ENCODE peak calls at places on chromosomes 12 and 14, in nine cellular contexts. E is Panc1, Z is endothelial cell of umbilical vein, T is HL-60, F is vagina, L is stomach, B is sigmoid colon, D is transverse colon, U is breast epithelium. Y is an unnamed sample.

GRCh38 chr14:68295316-68295816 is 475.8 kb downstream of the RAD51B start:
- DNase-seq in E (no peak), Z (no peak), T (no peak), F (no peak), L (no peak), B (no peak), D (peak), U (no peak), Y (no peak)

GRCh38 chr12:80714846-80715245 is 1.9 kb upstream of the MYF5 start:
- DNase-seq in E (no peak), Z (no peak), T (no peak), F (no peak), L (no peak), B (no peak), D (no peak), U (no peak), Y (no peak)

GRCh38 chr14:52692248-52692962 is 3.0 kb downstream of the ERO1A start:
- DNase-seq in E (no peak), Z (no peak), T (peak), F (no peak), L (no peak), B (no peak), D (no peak), U (no peak), Y (no peak)

GRCh38 chr14:53938126-53938671 is 18.4 kb downstream of the BMP4 start:
- DNase-seq in E (no peak), Z (peak), T (no peak), F (no peak), L (no peak), B (no peak), D (no peak), U (no peak), Y (no peak)

GRCh38 chr12:113159937-113160336 is 10.4 kb downstream of the CFAP73 start:
- DNase-seq in E (no peak), Z (no peak), T (no peak), F (no peak), L (no peak), B (no peak), D (no peak), U (no peak), Y (no peak)

GRCh38 chr12:111393700-111394275 is 11.9 kb upstream of the SH2B3 start:
- DNase-seq in E (no peak), Z (no peak), T (no peak), F (no peak), L (no peak), B (peak), D (peak), U (no peak), Y (no peak)

GRCh38 chr12:6424848-6425247 is 19.9 kb upstream of the CD27 start:
- DNase-seq in E (no peak), Z (no peak), T (no peak), F (no peak), L (peak), B (no peak), D (no peak), U (no peak), Y (no peak)

GRCh38 chr12:119036878-119037493 is 55.6 kb downstream of the SRRM4 start:
- DNase-seq in E (peak), Z (no peak), T (no peak), F (no peak), L (peak), B (no peak), D (peak), U (no peak), Y (no peak)

GRCh38 chr12:75684678-75685620 is 173.5 kb upstream of the KRR1 start:
- DNase-seq in E (no peak), Z (no peak), T (no peak), F (no peak), L (no peak), B (no peak), D (no peak), U (no peak), Y (no peak)

GRCh38 chr14:39181693-39182047 is 6.6 kb downstream of the PNN start:
- DNase-seq in E (no peak), Z (no peak), T (no peak), F (no peak), L (no peak), B (no peak), D (no peak), U (no peak), Y (no peak)

GRCh38 chr14:24861083-24861630 is 188.8 kb downstream of the STXBP6 start:
- DNase-seq in E (no peak), Z (no peak), T (no peak), F (no peak), L (no peak), B (no peak), D (no peak), U (peak), Y (no peak)

GRCh38 chr12:69966839-69967238 is 141.8 kb downstream of the MYRFL start:
- DNase-seq in E (no peak), Z (no peak), T (no peak), F (no peak), L (peak), B (no peak), D (no peak), U (no peak), Y (no peak)

GRCh38 chr12:2194571-2194970 is 141.8 kb downstream of the CACNA1C start:
- DNase-seq in E (no peak), Z (no peak), T (no peak), F (no peak), L (no peak), B (peak), D (no peak), U (no peak), Y (no peak)

GRCh38 chr14:101551729-101552595 is 9.3 kb upstream of the DIO3 start:
- DNase-seq in E (no peak), Z (no peak), T (no peak), F (no peak), L (no peak), B (no peak), D (no peak), U (no peak), Y (no peak)

GRCh38 chr12:89225808-89226368 is 126.4 kb downstream of the DUSP6 start:
- DNase-seq in E (no peak), Z (peak), T (no peak), F (no peak), L (peak), B (no peak), D (peak), U (peak), Y (no peak)
- H3K27ac ChIP-seq in E (no peak), Z (peak), T (no peak), F (no peak), L (peak), B (no peak), D (peak), U (peak), Y (no peak)

GRCh38 chr12:65828711-65829339 is 4.5 kb downstream of the HMGA2 start:
- DNase-seq in E (no peak), Z (peak), T (no peak), F (no peak), L (no peak), B (no peak), D (no peak), U (no peak), Y (no peak)

GRCh38 chr12:65825323-65825572 is 965 bp downstream of the HMGA2 start:
- DNase-seq in E (no peak), Z (no peak), T (no peak), F (no peak), L (no peak), B (no peak), D (no peak), U (no peak), Y (no peak)

GRCh38 chr12:65827827-65828231 is 3.5 kb downstream of the HMGA2 start:
- DNase-seq in E (no peak), Z (peak), T (no peak), F (no peak), L (no peak), B (no peak), D (no peak), U (no peak), Y (no peak)

GRCh38 chr12:65825573-65826512 is 1.6 kb downstream of the HMGA2 start:
- DNase-seq in E (no peak), Z (peak), T (no peak), F (no peak), L (peak), B (peak), D (peak), U (no peak), Y (no peak)

GRCh38 chr12:65826513-65827171 is 2.4 kb downstream of the HMGA2 start:
- DNase-seq in E (peak), Z (peak), T (no peak), F (no peak), L (no peak), B (no peak), D (no peak), U (no peak), Y (no peak)
- TF ChIP-seq POLR2AphosphoS5 in E (no peak), Z (peak), T (no peak), F (no peak), L (no peak), B (no peak), D (no peak), U (no peak), Y (no peak)

DNA sequence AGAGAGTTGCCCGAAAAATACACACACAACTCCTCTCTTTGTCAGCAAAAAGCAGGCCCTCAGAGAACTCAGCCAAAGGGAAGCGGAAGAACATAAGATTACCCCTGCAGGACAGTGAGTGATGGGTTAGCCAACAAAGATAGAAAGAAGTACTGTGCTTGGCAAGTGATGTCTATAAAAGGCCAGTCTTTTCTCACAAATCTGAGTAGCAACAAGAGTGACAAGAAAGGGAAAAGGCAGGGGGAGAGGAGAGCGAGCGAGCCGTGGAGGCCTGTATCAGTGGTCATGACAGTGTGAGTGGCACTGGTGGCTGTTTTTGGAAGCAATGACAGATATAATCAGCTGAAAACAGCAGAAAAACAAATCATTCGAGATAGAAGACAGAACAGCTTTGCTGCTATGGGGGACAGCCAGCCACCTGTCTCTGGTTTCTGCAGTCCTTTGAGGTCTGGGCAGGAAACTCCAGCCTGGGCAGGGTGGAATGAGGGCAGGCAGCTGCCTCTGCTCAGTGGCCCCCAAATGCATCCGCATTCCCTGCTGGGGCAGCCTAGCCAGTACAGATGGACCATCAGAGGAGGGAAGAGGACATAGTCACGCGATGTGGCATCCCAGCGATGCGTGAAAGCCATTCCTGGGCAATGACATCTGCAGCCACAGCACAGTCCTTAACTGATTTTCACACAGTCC is 74.7 kb downstream of the TRIM9 start:
- DNase-seq in E (no peak), Z (no peak), T (no peak), F (no peak), L (no peak), B (no peak), D (no peak), U (no peak), Y (no peak)
- H3K27ac ChIP-seq in E (no peak), Z (no peak), T (no peak), F (no peak), L (no peak), B (peak), D (no peak), U (no peak), Y (no peak)

DNA sequence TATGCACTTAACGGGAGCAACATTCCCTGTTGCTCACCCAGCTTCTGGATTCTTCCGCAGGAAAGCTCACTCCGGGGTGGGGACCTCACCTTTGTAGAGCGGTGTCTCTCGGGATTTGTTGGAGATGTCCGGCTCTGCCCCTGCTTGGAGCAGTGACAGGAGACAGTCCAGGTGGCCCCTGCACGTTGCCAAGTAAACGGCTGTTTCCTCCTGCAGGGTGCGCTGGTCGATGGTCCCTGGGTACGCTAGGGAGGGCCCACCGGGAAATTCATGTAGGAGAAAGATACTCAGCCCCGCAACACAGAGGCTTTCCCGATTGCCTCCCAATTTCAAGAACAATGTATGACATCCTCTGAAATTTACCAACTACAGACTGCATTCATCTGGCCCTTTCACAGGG is 23.1 kb downstream of the ASB2 start:
- DNase-seq in E (no peak), Z (no peak), T (no peak), F (no peak), L (no peak), B (no peak), D (peak), U (no peak), Y (no peak)
- TF ChIP-seq POLR2AphosphoS5 in E (no peak), Z (no peak), T (no peak), F (no peak), L (no peak), B (no peak), D (no peak), U (no peak), Y (no peak)

DNA sequence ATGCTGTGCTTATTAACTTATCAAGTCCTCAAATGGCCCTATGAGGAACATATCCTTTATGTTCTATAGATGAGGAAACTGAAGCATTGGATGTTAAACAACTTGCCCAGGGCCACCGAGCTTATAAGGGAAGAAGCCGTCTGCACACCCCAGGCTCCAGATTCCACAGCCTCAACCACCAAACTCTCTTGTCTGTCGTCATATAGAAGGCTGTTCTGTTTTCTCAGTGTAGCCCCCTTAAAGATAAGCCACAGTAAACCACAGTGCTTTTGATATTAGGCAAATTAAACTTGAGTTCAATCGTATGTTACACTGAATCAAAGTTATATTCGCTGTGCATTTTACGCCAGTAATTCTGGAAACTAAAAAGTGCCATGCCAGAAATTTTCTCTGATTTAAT is 116.7 kb downstream of the PRKCH start:
- DNase-seq in E (no peak), Z (no peak), T (no peak), F (no peak), L (no peak), B (no peak), D (no peak), U (no peak), Y (no peak)
- H3K27ac ChIP-seq in E (no peak), Z (peak), T (no peak), F (peak), L (no peak), B (no peak), D (no peak), U (peak), Y (no peak)

Y was measured in SK-N-MC.